ENCODE peak calls at places on chromosomes 3 and 15, in four cellular contexts. H, V, O and A are unnamed samples.

GRCh38 chr3:119304201-119304713 is 10.1 kb downstream of the ARHGAP31 start:
- DNase-seq in O (peak), V (no peak), H (peak), A (no peak)

GRCh38 chr15:49865925-49866757 is 245.3 kb downstream of the DTWD1 start:
- DNase-seq in H (peak), V (no peak), O (no peak), A (no peak)

GRCh38 chr15:77021803-77022381 is 27.0 kb downstream of the PSTPIP1 start:
- DNase-seq in O (no peak), H (peak), V (no peak), A (no peak)

GRCh38 chr3:175646865-175647264 is 787.7 kb downstream of the NAALADL2 start:
- DNase-seq in V (no peak), O (no peak), H (no peak), A (no peak)

GRCh38 chr3:143644370-143645089 is 203.7 kb downstream of the SLC9A9 start:
- DNase-seq in V (no peak), O (peak), H (peak), A (peak)

GRCh38 chr3:192409838-192410683 is 317.3 kb downstream of the FGF12 start:
- DNase-seq in H (peak), V (no peak), O (peak), A (peak)

GRCh38 chr3:150673966-150674365 is 29.8 kb downstream of the ERICH6 start:
- DNase-seq in O (no peak), H (no peak), V (no peak), A (no peak)

GRCh38 chr15:57476533-57476975 is 100.2 kb downstream of the CGNL1 start:
- DNase-seq in O (no peak), V (no peak), H (peak), A (no peak)

GRCh38 chr15:84840741-84841429 is 23.7 kb downstream of the ALPK3 start:
- DNase-seq in O (no peak), V (no peak), H (peak), A (no peak)

GRCh38 chr3:184133840-184134745 is 1.1 kb upstream of the EIF2B5 start:
- DNase-seq in V (peak), H (peak), O (peak), A (peak)

GRCh38 chr3:40971191-40972168 is 227.8 kb upstream of the CTNNB1 start:
- DNase-seq in V (no peak), O (peak), H (peak), A (no peak)

GRCh38 chr3:65436580-65436979 is 602.1 kb downstream of the MAGI1 start:
- DNase-seq in H (no peak), V (no peak), O (no peak), A (peak)

GRCh38 chr3:190443257-190443656 is 6.4 kb downstream of the TMEM207 start:
- DNase-seq in V (no peak), O (peak), H (peak), A (no peak)

GRCh38 chr3:113273011-113273410 is 61.7 kb downstream of the BOC start:
- DNase-seq in V (no peak), O (no peak), H (no peak), A (no peak)

GRCh38 chr3:108223928-108224327 is 1.7 kb upstream of the IFT57 start:
- DNase-seq in V (no peak), H (peak), O (no peak), A (no peak)

GRCh38 chr15:32736351-32737061 is 18.7 kb downstream of the GREM1 start:
- DNase-seq in H (no peak), V (no peak), O (no peak), A (no peak)

GRCh38 chr3:69209413-69209812 is 87.0 kb upstream of the LMOD3 start:
- DNase-seq in O (no peak), V (no peak), H (no peak), A (no peak)

GRCh38 chr3:11532865-11533490 is 110.7 kb downstream of the VGLL4 start:
- DNase-seq in V (no peak), H (peak), O (no peak), A (no peak)

GRCh38 chr3:31047673-31048072 is 153.2 kb upstream of the GADL1 start:
- DNase-seq in O (no peak), V (no peak), H (no peak), A (no peak)

GRCh38 chr15:81336568-81336967 is 12.6 kb upstream of the STARD5 start:
- DNase-seq in O (no peak), H (peak), V (no peak), A (no peak)

GRCh38 chr15:67068724-67069400 is 3.5 kb downstream of the SMAD3 start:
- DNase-seq in V (no peak), H (peak), O (no peak), A (no peak)

GRCh38 chr3:38111201-38111600 is 25.7 kb downstream of the ACAA1 start:
- DNase-seq in V (no peak), O (no peak), H (no peak), A (no peak)

GRCh38 chr3:188734395-188734794 is 437.4 kb upstream of the TPRG1 start:
- DNase-seq in O (no peak), V (no peak), H (peak), A (no peak)

GRCh38 chr3:195241592-195242355 is 29.2 kb downstream of the XXYLT1 start:
- DNase-seq in H (no peak), V (no peak), O (no peak), A (no peak)

GRCh38 chr3:129521702-129522101 is 6.7 kb upstream of the RHO start:
- DNase-seq in O (no peak), H (no peak), V (no peak), A (no peak)

GRCh38 chr15:40064231-40064894 is 25.4 kb upstream of the SRP14 start:
- DNase-seq in H (peak), V (no peak), O (no peak), A (no peak)

GRCh38 chr15:61530769-61531168 is 301.7 kb upstream of the RORA start:
- DNase-seq in H (no peak), V (no peak), O (no peak), A (no peak)

GRCh38 chr3:191328963-191329653 is at the start of gene CCDC50:
- DNase-seq in H (peak), V (peak), O (peak), A (peak)

GRCh38 chr3:178255315-178255714 is 280.9 kb upstream of the KCNMB2 start:
- DNase-seq in O (no peak), V (no peak), H (peak), A (no peak)

GRCh38 chr3:126315083-126315658 is 42.0 kb downstream of the KLF15 start:
- DNase-seq in O (no peak), H (no peak), V (no peak), A (no peak)

GRCh38 chr15:65743637-65744252 is 48.3 kb downstream of the DENND4A start:
- DNase-seq in O (no peak), V (no peak), H (no peak), A (no peak)

GRCh38 chr15:84761534-84762190 is 13.3 kb downstream of the ZNF592 start:
- DNase-seq in V (no peak), O (no peak), H (peak), A (no peak)

GRCh38 chr3:183823963-183824362 is 1.4 kb downstream of the MAP6D1 start:
- DNase-seq in O (no peak), V (no peak), H (no peak), A (no peak)

GRCh38 chr15:85494035-85494793 is 113.8 kb downstream of the AKAP13 start:
- DNase-seq in H (peak), O (no peak), V (no peak), A (no peak)

GRCh38 chr3:13277860-13278531 is 142.1 kb downstream of the NUP210 start:
- DNase-seq in O (no peak), V (no peak), H (no peak), A (no peak)

GRCh38 chr3:113664523-113665094 is 31.8 kb downstream of the USF3 start:
- DNase-seq in V (no peak), H (no peak), O (no peak), A (no peak)